ENCODE peak calls at places on chromosomes 13 and 19, in eight cellular contexts. K is upper lobe of right lung; Q is psoas muscle; V is cardiac muscle cell; J is uterus; D is naive thymus-derived CD4-positive, alpha-beta T cell; P is gastrocnemius medialis; L is Panc1. Z is an unnamed sample.

GRCh38 chr19:33377586-33378475 is 4.3 kb downstream of the CEBPG start:
- DNase-seq in K (no peak), Q (no peak), V (no peak), J (no peak), D (no peak), P (no peak), L (no peak), Z (no peak)

GRCh38 chr19:41997121-41997850 is 3.3 kb upstream of the ATP1A3 start:
- DNase-seq in K (no peak), Q (no peak), V (peak; percentile 86), J (no peak), D (peak; percentile 62), P (no peak), L (no peak), Z (peak; percentile 62)

GRCh38 chr19:46983097-46983496 is 36.5 kb upstream of the NPAS1 start:
- DNase-seq in K (no peak), Q (no peak), V (no peak), J (no peak), D (no peak), P (no peak), L (no peak), Z (no peak)

GRCh38 chr13:33147832-33148231 is 131.6 kb downstream of the KL start:
- DNase-seq in K (no peak), Q (no peak), V (no peak), J (no peak), D (no peak), P (no peak), L (no peak), Z (no peak)

GRCh38 chr13:23160241-23161175 is 20.3 kb upstream of the SGCG start:
- DNase-seq in K (no peak), Q (no peak), V (peak; percentile 45), J (no peak), D (no peak), P (no peak), L (no peak), Z (peak; percentile 55)

GRCh38 chr13:114056205-114057013 is 76.0 kb downstream of the RASA3 start:
- DNase-seq in K (no peak), Q (no peak), V (no peak), J (no peak), D (no peak), P (no peak), L (no peak), Z (no peak)

GRCh38 chr19:46650445-46650844 is 10.5 kb downstream of the DACT3 start:
- DNase-seq in K (no peak), Q (peak; percentile 15), V (no peak), J (no peak), D (no peak), P (no peak), L (no peak), Z (no peak)

GRCh38 chr13:31912641-31913401 is 118.8 kb upstream of the FRY start:
- DNase-seq in K (no peak), Q (no peak), V (no peak), J (no peak), D (no peak), P (no peak), L (no peak), Z (no peak)

GRCh38 chr19:19207637-19208582 is 3.8 kb upstream of the NCAN start:
- DNase-seq in K (no peak), Q (no peak), V (no peak), J (no peak), D (no peak), P (no peak), L (no peak), Z (no peak)

GRCh38 chr19:6683971-6684370 is 14.0 kb upstream of the TNFSF14 start:
- DNase-seq in K (no peak), Q (no peak), V (no peak), J (no peak), D (no peak), P (no peak), L (no peak), Z (no peak)

GRCh38 chr13:111945086-111945485 is 121.9 kb upstream of the SOX1 start:
- DNase-seq in K (peak; percentile 34), Q (no peak), V (no peak), J (no peak), D (no peak), P (no peak), L (no peak), Z (no peak)

GRCh38 chr13:29496241-29496712 is 99.2 kb downstream of the SLC7A1 start:
- DNase-seq in K (peak; percentile 64), Q (no peak), V (no peak), J (peak; percentile 52), D (no peak), P (no peak), L (no peak), Z (peak; percentile 39)

GRCh38 chr19:13888281-13888680 is 11.3 kb downstream of the NANOS3 start:
- DNase-seq in K (no peak), Q (no peak), V (no peak), J (no peak), D (no peak), P (no peak), L (no peak), Z (no peak)

GRCh38 chr13:23696610-23697009 is 126.4 kb downstream of the TNFRSF19 start:
- DNase-seq in K (no peak), Q (no peak), V (no peak), J (no peak), D (no peak), P (no peak), L (no peak), Z (no peak)

GRCh38 chr19:29241324-29241723 is 28.4 kb upstream of the UQCRFS1 start:
- DNase-seq in K (no peak), Q (no peak), V (no peak), J (no peak), D (no peak), P (no peak), L (no peak), Z (no peak)

GRCh38 chr19:47240996-47241918 is 10.3 kb upstream of the BBC3 start:
- DNase-seq in K (peak; percentile 90), Q (peak; percentile 74), V (peak; percentile 38), J (peak; percentile 72), D (peak; percentile 80), P (peak; percentile 45), L (no peak), Z (peak; percentile 64)

GRCh38 chr19:19110410-19111137 is 27.7 kb downstream of the TMEM161A start:
- DNase-seq in K (no peak), Q (no peak), V (peak; percentile 67), J (no peak), D (no peak), P (no peak), L (no peak), Z (no peak)

DNA sequence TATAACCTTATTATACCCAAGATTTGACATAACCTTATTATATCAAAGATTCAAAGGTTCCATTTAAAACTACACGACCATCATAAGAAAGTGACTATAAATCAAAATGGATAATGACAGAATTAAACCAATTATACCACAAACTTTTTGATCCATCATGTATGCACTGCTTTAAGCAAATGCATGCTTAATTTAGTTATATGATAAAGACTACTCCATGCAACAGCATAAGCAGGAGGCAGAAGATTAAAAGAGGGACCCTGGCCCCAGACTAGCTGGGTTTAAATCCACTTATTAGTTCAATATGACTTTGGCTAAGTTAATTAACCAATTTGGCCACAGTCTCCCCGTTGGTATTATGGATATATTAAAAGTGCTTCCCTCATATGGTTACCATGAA is 11.4 kb downstream of the EFNB2 start:
- DNase-seq in K (no peak), Q (no peak), V (no peak), J (no peak), D (no peak), P (no peak), L (no peak), Z (no peak)
- H3K27ac ChIP-seq in K (no peak overlapping the region), Q (no peak overlapping the region), V (no peak overlapping the region), J (no peak overlapping the region), D (no peak overlapping the region), P (no peak overlapping the region), L (no peak overlapping the region), Z (no peak overlapping the region)

DNA sequence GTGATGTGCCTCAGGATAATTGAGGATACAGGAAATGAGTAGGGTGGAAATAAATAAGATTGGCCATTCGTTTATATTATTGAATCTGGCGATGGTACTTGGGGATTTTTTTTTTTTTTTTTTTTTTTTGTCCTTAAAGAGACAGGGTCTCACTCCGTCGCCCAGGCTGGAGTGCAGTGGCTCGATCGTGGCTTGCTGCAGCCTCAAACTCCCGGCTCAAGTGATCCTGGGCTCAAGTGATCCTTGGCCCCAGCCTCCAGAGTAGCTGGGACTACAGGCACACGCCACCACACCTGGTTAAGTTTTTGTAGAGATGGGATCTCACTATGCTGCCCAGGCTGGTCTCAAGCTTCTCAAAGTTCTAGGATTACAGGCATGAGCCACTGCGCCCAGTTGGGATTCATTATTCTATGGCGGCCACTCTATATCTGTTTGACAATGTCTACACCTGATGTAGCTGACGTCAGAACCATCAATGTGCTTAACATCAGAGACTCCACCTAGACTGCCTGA is 2.7 kb upstream of the MAMSTR start:
- DNase-seq in K (no peak), Q (no peak), V (no peak), J (no peak), D (no peak), P (no peak), L (no peak), Z (no peak)
- H3K9me3 ChIP-seq in K (no peaks in the 10 kb centered on the region), Q (no peaks in the 10 kb centered on the region), V (no peaks in the 10 kb centered on the region), J (no peaks in the 10 kb centered on the region), D (no peaks in the 10 kb centered on the region), P (no peaks in the 10 kb centered on the region), L (no peaks in the 10 kb centered on the region), Z (no peaks in the 10 kb centered on the region)

GRCh38 chr19:55255618-55256423 is 3.0 kb downstream of the PPP6R1 start:
- DNase-seq in K (no peak), Q (peak; percentile 46), V (no peak), J (no peak), D (peak; percentile 52), P (no peak), L (no peak), Z (no peak)
- H3K4me1 ChIP-seq in K (peaks cover 47% of the 10 kb centered on the region), Q (peaks cover 63% of the 10 kb centered on the region), V (peaks cover 15% of the 10 kb centered on the region), J (peaks cover 10% of the 10 kb centered on the region), D (peaks cover 73% of the 10 kb centered on the region), P (peaks cover 42% of the 10 kb centered on the region), L (peaks cover 50% of the 10 kb centered on the region), Z (peaks cover 5% of the 10 kb centered on the region)

GRCh38 chr19:10763399-10763798 is 45.5 kb downstream of the DNM2 start:
- DNase-seq in K (no peak), Q (no peak), V (no peak), J (no peak), D (no peak), P (no peak), L (no peak), Z (no peak)

GRCh38 chr19:10763828-10764339 is 46.0 kb downstream of the DNM2 start:
- DNase-seq in K (peak; percentile 64), Q (no peak), V (no peak), J (no peak), D (no peak), P (no peak), L (no peak), Z (no peak)

GRCh38 chr19:10764340-10764894 is 46.5 kb downstream of the DNM2 start:
- DNase-seq in K (no peak), Q (no peak), V (peak; percentile 24), J (no peak), D (no peak), P (no peak), L (no peak), Z (no peak)

GRCh38 chr19:10761443-10762242 is 43.8 kb downstream of the DNM2 start:
- DNase-seq in K (no peak), Q (no peak), V (no peak), J (no peak), D (no peak), P (no peak), L (no peak), Z (no peak)

DNA sequence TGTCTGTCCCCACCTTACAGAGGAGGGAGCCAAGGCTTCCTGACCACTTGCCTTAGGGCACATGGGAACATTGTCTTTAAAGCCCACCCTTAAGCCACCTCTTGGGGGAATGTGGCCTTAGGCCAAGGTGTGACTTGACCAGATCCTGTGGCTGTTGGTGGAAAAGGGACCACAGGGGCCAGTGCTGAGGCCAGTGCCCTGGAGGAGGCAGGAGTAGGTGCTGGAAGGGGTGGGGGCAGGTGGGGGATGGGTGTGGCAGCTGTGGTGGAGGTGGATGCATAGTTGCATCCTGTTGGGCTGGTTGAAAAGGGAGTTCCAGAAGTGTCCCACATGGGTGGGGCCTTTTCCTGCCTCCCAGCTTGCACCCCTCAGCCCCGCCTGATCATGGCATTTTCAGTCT is 44.8 kb downstream of the DNM2 start:
- DNase-seq in K (peak; percentile 72), Q (no peak), V (no peak), J (no peak), D (peak; percentile 31), P (no peak), L (no peak), Z (no peak)
- H3K27ac ChIP-seq in K (peak overlapping the region; percentile 65), Q (no peak overlapping the region), V (no peak overlapping the region), J (peak overlapping the region; percentile 17), D (peak overlapping the region; percentile 62), P (peak overlapping the region; percentile 55), L (no peak overlapping the region), Z (no peak overlapping the region)

Z was measured in SJCRH30.